ENCODE peak calls at places on chromosomes 2 and 18, in six cellular contexts. W, M, T, E, P and H are unnamed samples.

GRCh38 chr2:237662671-237663093 is 35.3 kb downstream of the LRRFIP1 start:
- DNase-seq in P (peak), M (peak), W (peak), T (peak), E (peak), H (peak)

GRCh38 chr18:41370740-41371623 is 584.1 kb upstream of the PIK3C3 start:
- DNase-seq in M (no peak), P (no peak), T (no peak), W (no peak), E (no peak), H (no peak)

GRCh38 chr2:54076577-54076976 is 38.8 kb upstream of the ACYP2 start:
- DNase-seq in M (no peak), E (no peak), T (no peak), W (no peak), P (no peak), H (no peak)

GRCh38 chr2:238130111-238130695 is 8.3 kb upstream of the KLHL30 start:
- DNase-seq in M (no peak), W (no peak), P (no peak), E (no peak), T (peak), H (no peak)

GRCh38 chr2:63840081-63840784 is 1.5 kb upstream of the UGP2 start:
- DNase-seq in W (no peak), M (no peak), P (peak), T (no peak), E (no peak), H (no peak)

GRCh38 chr18:68608861-68609465 is 105.9 kb downstream of the TMX3 start:
- DNase-seq in W (no peak), M (no peak), T (no peak), P (no peak), E (no peak), H (no peak)

GRCh38 chr2:233061591-233062446 is 1.7 kb downstream of the INPP5D start:
- DNase-seq in M (no peak), T (peak), P (peak), E (no peak), W (no peak), H (no peak)

GRCh38 chr18:3451989-3452749 is 2.2 kb downstream of the TGIF1 start:
- DNase-seq in E (peak), M (no peak), T (peak), P (peak), W (peak), H (peak)

GRCh38 chr18:44627245-44627644 is 53.4 kb upstream of the SETBP1 start:
- DNase-seq in P (no peak), W (no peak), E (no peak), M (no peak), T (no peak), H (no peak)

GRCh38 chr2:192546566-192546965 is 351.8 kb upstream of the TMEFF2 start:
- DNase-seq in T (no peak), P (no peak), E (no peak), M (no peak), W (no peak), H (no peak)

GRCh38 chr18:47191956-47192355 is 15.8 kb upstream of the IER3IP1 start:
- DNase-seq in T (no peak), P (no peak), W (no peak), M (no peak), E (no peak), H (no peak)

GRCh38 chr2:45652090-45653050 is 895 bp downstream of the PRKCE start:
- DNase-seq in M (no peak), E (peak), P (peak), T (peak), W (peak), H (peak)

GRCh38 chr2:121047383-121047782 is 237.6 kb downstream of the TFCP2L1 start:
- DNase-seq in P (no peak), E (no peak), T (no peak), M (no peak), W (no peak), H (no peak)

GRCh38 chr18:32777049-32777448 is 4.2 kb upstream of the KLHL14 start:
- DNase-seq in T (no peak), P (no peak), M (no peak), E (no peak), W (no peak), H (no peak)

GRCh38 chr2:138502253-138503086 is 900 bp downstream of the SPOPL start:
- DNase-seq in M (no peak), W (no peak), P (peak), T (no peak), E (no peak), H (no peak)

GRCh38 chr2:146321175-146321574 is 1523.7 kb upstream of the ACVR2A start:
- DNase-seq in E (no peak), W (no peak), M (no peak), T (no peak), P (no peak), H (no peak)

GRCh38 chr2:182866461-182867369 is at the start of gene FRZB:
- DNase-seq in M (no peak), W (peak), T (peak), P (no peak), E (peak), H (peak)

GRCh38 chr2:181174880-181175590 is 194.6 kb downstream of the UBE2E3 start:
- DNase-seq in W (no peak), P (no peak), M (no peak), E (no peak), T (no peak), H (no peak)

GRCh38 chr2:165778653-165779451 is 15.2 kb downstream of the GALNT3 start:
- DNase-seq in W (peak), P (peak), T (no peak), M (no peak), E (no peak), H (peak)
- TF ChIP-seq CTCF in W (peak), P (peak), T (no peak), M (peak), E (peak), H (no peak)

GRCh38 chr2:206836722-206837121 is 71.3 kb downstream of the FASTKD2 start:
- DNase-seq in P (no peak), W (no peak), E (no peak), M (no peak), T (no peak), H (no peak)

GRCh38 chr2:206833291-206833690 is 67.9 kb downstream of the FASTKD2 start:
- DNase-seq in E (no peak), P (no peak), M (no peak), W (no peak), T (no peak), H (no peak)

GRCh38 chr2:206832886-206833285 is 67.5 kb downstream of the FASTKD2 start:
- DNase-seq in W (no peak), T (no peak), M (no peak), P (no peak), E (no peak), H (no peak)

GRCh38 chr2:206831442-206831995 is 66.1 kb downstream of the FASTKD2 start:
- DNase-seq in W (no peak), M (no peak), T (no peak), E (no peak), P (no peak), H (no peak)
- TF ChIP-seq CTCF in W (no peak), M (no peak), T (no peak), E (no peak), P (no peak), H (no peak)

DNA sequence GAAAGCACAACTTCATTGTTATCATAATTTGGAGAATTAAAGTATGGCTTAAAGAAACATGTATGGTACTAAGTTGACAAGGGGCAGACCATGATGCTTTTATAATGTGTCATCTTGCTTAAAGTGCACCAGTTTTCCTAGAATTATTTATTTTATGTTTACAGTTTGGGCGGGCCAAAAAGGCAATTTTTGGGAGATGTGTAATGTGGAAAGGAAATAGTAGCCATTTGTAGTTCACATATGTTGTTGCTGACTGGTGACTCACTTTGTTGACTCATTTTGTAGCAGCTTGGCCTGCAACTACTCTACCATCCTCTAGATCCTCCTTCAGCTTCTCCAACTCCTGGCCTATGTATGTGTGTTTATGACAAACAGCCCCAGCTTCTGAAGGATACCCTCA is 7.7 kb downstream of the ZSCAN30 start:
- DNase-seq in W (no peak), T (no peak), P (no peak), M (no peak), E (no peak), H (no peak)
- TF ChIP-seq CTCF in W (no peak), T (no peak), P (no peak), M (no peak), E (no peak), H (no peak)

DNA sequence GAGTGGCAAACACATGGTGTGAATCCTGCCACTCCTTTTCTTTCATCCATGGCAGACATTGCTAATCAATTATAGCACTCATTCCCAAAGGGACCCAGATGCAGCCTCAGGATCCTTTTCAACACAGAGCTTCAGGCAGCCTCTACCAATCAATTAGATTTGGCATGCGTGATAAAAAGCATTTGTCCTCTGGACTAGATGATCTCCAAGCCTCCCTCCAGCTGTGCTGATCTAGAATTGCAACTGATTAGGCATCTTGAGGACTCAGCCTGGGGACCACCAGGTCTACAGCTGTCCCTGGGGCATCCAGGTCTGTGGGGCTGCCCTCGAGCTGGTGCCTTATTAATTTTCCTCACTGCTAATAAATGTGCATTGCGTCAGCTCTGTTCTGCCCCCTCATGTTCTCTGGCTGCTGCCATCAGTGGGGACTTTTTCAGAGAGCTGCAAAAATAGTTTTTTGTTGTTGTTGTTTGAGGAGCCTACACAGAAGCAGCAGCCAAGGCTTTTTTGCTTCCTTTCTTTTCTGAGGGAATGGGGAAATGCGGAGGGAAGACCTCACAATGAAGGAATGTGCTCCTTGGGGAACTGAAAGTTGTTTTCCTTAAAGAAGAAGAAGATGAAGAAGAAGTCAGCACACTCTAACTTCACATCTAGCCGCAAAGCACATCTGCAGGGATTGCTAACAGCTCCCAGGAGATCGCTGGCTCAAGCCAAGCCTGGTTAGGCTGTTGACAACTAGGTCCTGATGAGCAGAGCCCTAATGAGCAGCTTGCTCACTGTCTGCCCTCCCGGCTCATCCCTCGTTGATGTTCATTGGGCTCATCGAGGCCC is 8.8 kb upstream of the ATOH8 start:
- DNase-seq in E (no peak), T (peak), P (no peak), M (no peak), W (no peak), H (no peak)
- TF ChIP-seq CTCF in E (no peak), T (no peak), P (no peak), M (no peak), W (no peak), H (no peak)

GRCh38 chr2:88871336-88871735 is 179.9 kb downstream of the RPIA start:
- DNase-seq in P (no peak), W (no peak), E (no peak), T (no peak), M (no peak), H (no peak)

GRCh38 chr2:88865801-88866353 is 174.4 kb downstream of the RPIA start:
- DNase-seq in W (no peak), E (no peak), M (no peak), P (peak), T (no peak), H (no peak)

GRCh38 chr2:88870267-88870839 is 178.9 kb downstream of the RPIA start:
- DNase-seq in P (no peak), M (no peak), W (no peak), E (no peak), T (no peak), H (no peak)

GRCh38 chr2:88866756-88867155 is 175.3 kb downstream of the RPIA start:
- DNase-seq in P (peak), T (no peak), E (no peak), W (no peak), M (no peak), H (no peak)

DNA sequence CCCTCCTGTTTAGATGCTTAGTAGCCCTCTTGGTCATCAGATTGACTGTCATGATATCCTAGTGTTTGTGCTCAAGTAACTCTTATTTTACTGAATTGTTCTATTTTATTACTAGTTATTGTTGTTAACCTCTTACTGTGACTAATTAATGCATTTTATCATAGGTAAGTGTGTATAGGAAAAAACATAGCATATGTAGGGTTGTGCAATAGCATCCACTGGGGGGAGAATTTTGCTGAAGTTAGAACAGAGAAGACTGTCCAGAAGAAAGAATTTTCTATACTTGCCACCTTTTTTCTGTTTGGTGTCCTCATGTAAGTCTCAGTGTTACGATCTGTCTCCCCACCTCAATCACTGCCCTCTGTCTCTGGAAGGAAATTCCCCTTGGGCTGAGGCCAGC is 177.4 kb downstream of the RPIA start:
- DNase-seq in W (no peak), P (no peak), E (no peak), T (no peak), M (no peak), H (no peak)
- TF ChIP-seq CTCF in W (no peak), P (peak), E (no peak), T (no peak), M (no peak), H (no peak)

DNA sequence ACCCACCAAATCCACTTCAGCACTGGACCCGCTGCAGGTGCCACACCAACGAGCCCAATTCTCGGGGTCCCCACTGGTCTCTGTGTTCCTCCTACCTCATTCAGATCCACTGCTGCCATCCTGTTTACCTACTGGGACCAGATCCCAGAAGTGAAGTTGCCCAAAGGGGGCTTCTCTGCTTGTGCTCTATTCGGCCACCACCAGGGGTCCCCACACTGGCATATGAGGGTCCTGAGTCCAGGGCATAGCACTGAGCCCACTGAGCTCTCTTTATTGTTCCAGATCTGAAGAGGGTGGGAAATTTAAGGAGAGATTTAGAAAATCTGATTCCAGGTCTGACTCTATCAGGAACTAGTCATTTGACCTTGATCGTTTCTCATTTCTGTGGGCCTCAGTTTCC is 2.4 kb downstream of the GPR45 start:
- DNase-seq in E (peak), T (no peak), M (no peak), P (peak), W (no peak), H (peak)
- TF ChIP-seq CTCF in E (peak), T (no peak), M (peak), P (peak), W (peak), H (no peak)

GRCh38 chr2:217330647-217331046 is 470.8 kb upstream of the TNP1 start:
- DNase-seq in T (no peak), E (no peak), P (no peak), W (no peak), M (no peak), H (no peak)
- TF ChIP-seq CTCF in T (no peak), E (no peak), P (no peak), W (no peak), M (no peak), H (no peak)